ENCODE peak calls at places on chromosome 12, in ten cellular contexts. T is esophagus squamous epithelium; F is NCI-H345; P is activated CD4-positive, alpha-beta T cell treated with anti-CD3 and anti-CD28 coated beads, Interleukin-2, amount 50 U/mL, for 4 hours; Q is globus pallidus; U is NCI-H1105 treated with DMSO at 0.1 percent for 48 hours; E is NCI-H2081 treated with DMSO at 0.1 percent for 48 hours; V is naive thymus-derived CD8-positive, alpha-beta T cell; W is effector memory CD8-positive, alpha-beta T cell; B is pancreas. C is an unnamed sample.

GRCh38 chr12:27554003-27554402 is 30.0 kb downstream of the PPFIBP1 start:
- DNase-seq in T (no peak), F (no peak), P (no peak), Q (peak; percentile 64), U (no peak), E (no peak), V (no peak), W (no peak), B (no peak), C (no peak)

GRCh38 chr12:63085120-63085519 is 65.9 kb downstream of the AVPR1A start:
- DNase-seq in T (no peak), F (no peak), P (no peak), Q (no peak), U (no peak), E (no peak), V (no peak), W (no peak), B (no peak), C (peak; percentile 63)

GRCh38 chr12:70648831-70649230 is 11.6 kb upstream of the PTPRB start:
- DNase-seq in T (no peak), F (no peak), P (no peak), Q (no peak), U (no peak), E (no peak), V (no peak), W (no peak), B (no peak), C (no peak)

GRCh38 chr12:54392485-54393349 is 8.2 kb upstream of the ZNF385A start:
- DNase-seq in T (no peak), F (no peak), P (no peak), Q (no peak), U (no peak), E (no peak), V (no peak), W (no peak), B (no peak), C (no peak)

GRCh38 chr12:124680863-124681778 is 113.7 kb upstream of the NCOR2 start:
- DNase-seq in T (no peak), F (no peak), P (no peak), Q (no peak), U (no peak), E (no peak), V (no peak), W (no peak), B (no peak), C (peak; percentile 71)

GRCh38 chr12:124847675-124848074 is 16.0 kb downstream of the SCARB1 start:
- DNase-seq in T (no peak), F (no peak), P (no peak), Q (peak; percentile 97), U (no peak), E (no peak), V (no peak), W (no peak), B (no peak), C (peak; percentile 95)

GRCh38 chr12:80189241-80189640 is 89.9 kb downstream of the OTOGL start:
- DNase-seq in T (no peak), F (no peak), P (no peak), Q (no peak), U (no peak), E (no peak), V (no peak), W (no peak), B (no peak), C (no peak)

GRCh38 chr12:11834925-11835324 is 185.5 kb downstream of the ETV6 start:
- DNase-seq in T (no peak), F (no peak), P (no peak), Q (no peak), U (no peak), E (no peak), V (no peak), W (no peak), B (no peak), C (no peak)

GRCh38 chr12:62190921-62191746 is 69.1 kb upstream of the USP15 start:
- DNase-seq in T (no peak), F (no peak), P (peak; percentile 6), Q (no peak), U (no peak), E (no peak), V (peak; percentile 12), W (peak; percentile 1), B (peak; percentile 61), C (no peak)

GRCh38 chr12:14167005-14167628 is 185.7 kb upstream of the GRIN2B start:
- DNase-seq in T (no peak), F (peak; percentile 71), P (peak; percentile 2), Q (peak; percentile 55), U (peak; percentile 66), E (peak; percentile 13), V (peak; percentile 37), W (peak; percentile 30), B (no peak), C (peak; percentile 38)

GRCh38 chr12:92432724-92433281 is 270.0 kb upstream of the PLEKHG7 start:
- DNase-seq in T (no peak), F (no peak), P (no peak), Q (no peak), U (no peak), E (no peak), V (no peak), W (no peak), B (no peak), C (no peak)

GRCh38 chr12:117158096-117158495 is 32.2 kb downstream of the FBXO21 start:
- DNase-seq in T (no peak), F (no peak), P (no peak), Q (no peak), U (no peak), E (no peak), V (no peak), W (no peak), B (no peak), C (no peak)

GRCh38 chr12:1794440-1795090 is 25.8 kb upstream of the LRTM2 start:
- DNase-seq in T (no peak), F (no peak), P (no peak), Q (no peak), U (no peak), E (no peak), V (no peak), W (no peak), B (no peak), C (no peak)

GRCh38 chr12:104632724-104633181 is 176.0 kb downstream of the CHST11 start:
- DNase-seq in T (no peak), F (no peak), P (no peak), Q (no peak), U (no peak), E (no peak), V (no peak), W (no peak), B (no peak), C (no peak)

GRCh38 chr12:103444983-103445382 is 50.8 kb downstream of the C12orf42 start:
- DNase-seq in T (no peak), F (no peak), P (no peak), Q (no peak), U (no peak), E (no peak), V (no peak), W (no peak), B (no peak), C (no peak)

GRCh38 chr12:33439587-33440011 is at the start of gene SYT10:
- DNase-seq in T (no peak), F (peak; percentile 86), P (no peak), Q (no peak), U (peak; percentile 80), E (no peak), V (no peak), W (no peak), B (no peak), C (no peak)

GRCh38 chr12:3753549-3754284 is 808 bp upstream of the CRACR2A start:
- DNase-seq in T (no peak), F (no peak), P (no peak), Q (no peak), U (no peak), E (no peak), V (no peak), W (no peak), B (no peak), C (no peak)

GRCh38 chr12:126337556-126337955 is 1272.3 kb downstream of the AACS start:
- DNase-seq in T (no peak), F (no peak), P (no peak), Q (no peak), U (no peak), E (no peak), V (no peak), W (no peak), B (no peak), C (no peak)

GRCh38 chr12:4230526-4230925 is 43.0 kb upstream of the CCND2 start:
- DNase-seq in T (no peak), F (no peak), P (no peak), Q (no peak), U (no peak), E (no peak), V (no peak), W (no peak), B (no peak), C (no peak)

GRCh38 chr12:94150483-94151225 is 2.3 kb downstream of the PLXNC1 start:
- DNase-seq in T (no peak), F (peak; percentile 66), P (peak; percentile 23), Q (no peak), U (peak; percentile 30), E (no peak), V (peak; percentile 42), W (peak; percentile 53), B (peak; percentile 64), C (peak; percentile 53)

GRCh38 chr12:6181583-6182278 is 18.5 kb upstream of the CD9 start:
- DNase-seq in T (no peak), F (no peak), P (no peak), Q (no peak), U (no peak), E (no peak), V (no peak), W (no peak), B (no peak), C (no peak)

GRCh38 chr12:28446031-28446430 is 255.8 kb downstream of the CCDC91 start:
- DNase-seq in T (no peak), F (no peak), P (no peak), Q (no peak), U (no peak), E (no peak), V (no peak), W (no peak), B (no peak), C (peak; percentile 3)

GRCh38 chr12:75366629-75367028 is 24.3 kb upstream of the GLIPR1L2 start:
- DNase-seq in T (no peak), F (no peak), P (no peak), Q (no peak), U (no peak), E (no peak), V (no peak), W (no peak), B (no peak), C (no peak)

GRCh38 chr12:87469295-87469694 is 559.9 kb downstream of the C12orf50 start:
- DNase-seq in T (no peak), F (no peak), P (no peak), Q (no peak), U (no peak), E (no peak), V (no peak), W (no peak), B (no peak), C (no peak)

GRCh38 chr12:39852346-39852745 is 232.7 kb upstream of the ABCD2 start:
- DNase-seq in T (no peak), F (no peak), P (no peak), Q (no peak), U (no peak), E (no peak), V (no peak), W (no peak), B (no peak), C (no peak)

GRCh38 chr12:19643635-19644034 is 204.3 kb downstream of the AEBP2 start:
- DNase-seq in T (no peak), F (peak; percentile 43), P (no peak), Q (peak; percentile 17), U (peak; percentile 16), E (no peak), V (no peak), W (no peak), B (no peak), C (peak; percentile 18)

GRCh38 chr12:52029686-52030085 is 21.6 kb upstream of the NR4A1 start:
- DNase-seq in T (no peak), F (peak; percentile 94), P (no peak), Q (no peak), U (peak; percentile 26), E (peak; percentile 79), V (no peak), W (no peak), B (no peak), C (no peak)

C was measured in foreskin melanocyte.